ENCODE peak calls at places on chromosome 9, in five cellular contexts. F is anterior cingulate cortex; Y is GM23248; H is activated naive CD4-positive, alpha-beta T cell treated with Interleukin-2 at 50 U/mL for 16 hours; M is AG10803. B is an unnamed sample.

GRCh38 chr9:133855802-133856592 is 117.8 kb upstream of the SARDH start:
- DNase-seq in H (no peak), F (no peak), Y (no peak), M (peak; percentile 38), B (no peak)

GRCh38 chr9:19181002-19181401 is 49.5 kb upstream of the DENND4C start:
- DNase-seq in M (no peak), F (no peak), Y (no peak), H (no peak), B (no peak)

GRCh38 chr9:136665704-136666363 is 3.1 kb downstream of the EGFL7 start:
- DNase-seq in H (peak; percentile 26), F (no peak), Y (peak; percentile 36), M (no peak), B (peak; percentile 97)

GRCh38 chr9:96020822-96021615 is 145.5 kb downstream of the ERCC6L2 start:
- DNase-seq in Y (peak; percentile 55), F (no peak), M (no peak), H (peak; percentile 61), B (peak; percentile 92)

GRCh38 chr9:121222524-121223171 is 21.0 kb upstream of the RAB14 start:
- DNase-seq in Y (peak; percentile 84), M (peak; percentile 59), H (no peak), F (no peak), B (no peak)

GRCh38 chr9:114117996-114118830 is 19.1 kb upstream of the KIF12 start:
- DNase-seq in F (no peak), H (no peak), M (no peak), Y (no peak), B (peak; percentile 32)

GRCh38 chr9:110081395-110081794 is 126.6 kb downstream of the C9orf152 start:
- DNase-seq in H (no peak), M (peak; percentile 78), Y (peak; percentile 68), F (no peak), B (no peak)

GRCh38 chr9:109297899-109298298 is 23.0 kb downstream of the EPB41L4B start:
- DNase-seq in F (no peak), M (peak; percentile 85), Y (peak; percentile 90), H (no peak), B (no peak)

GRCh38 chr9:133371261-133371711 is 4.6 kb downstream of the SURF4 start:
- DNase-seq in M (no peak), Y (peak; percentile 47), F (no peak), H (peak; percentile 84), B (peak; percentile 95)

GRCh38 chr9:83708515-83709158 is 879 bp upstream of the UBQLN1 start:
- DNase-seq in Y (peak; percentile 85), M (peak; percentile 64), F (peak; percentile 50), H (peak; percentile 57), B (peak; percentile 87)

GRCh38 chr9:116549061-116549664 is 137.9 kb upstream of the TRIM32 start:
- DNase-seq in H (no peak), M (peak; percentile 96), F (no peak), Y (peak; percentile 99), B (peak; percentile 96)

GRCh38 chr9:109538346-109538745 is 40.2 kb upstream of the PTPN3 start:
- DNase-seq in M (no peak), H (no peak), Y (no peak), F (no peak), B (no peak)

GRCh38 chr9:137217276-137218211 is 4.5 kb downstream of the RNF208 start:
- DNase-seq in Y (peak; percentile 67), H (no peak), M (peak; percentile 40), F (peak; percentile 32), B (no peak)

GRCh38 chr9:70574222-70574837 is 159.9 kb upstream of the KLF9 start:
- DNase-seq in F (no peak), M (peak; percentile 86), Y (peak; percentile 86), H (no peak), B (peak; percentile 50)

GRCh38 chr9:129773262-129774048 is 20.6 kb upstream of the PTGES start:
- DNase-seq in Y (peak; percentile 68), M (peak; percentile 75), H (no peak), F (no peak), B (peak; percentile 95)

GRCh38 chr9:97774657-97775056 is 77.5 kb upstream of the XPA start:
- DNase-seq in H (no peak), M (no peak), Y (no peak), F (no peak), B (no peak)

GRCh38 chr9:130785053-130785452 is 50.0 kb upstream of the ABL1 start:
- DNase-seq in Y (no peak), F (no peak), M (no peak), H (no peak), B (no peak)

GRCh38 chr9:135320943-135321342 is 158.6 kb upstream of the PPP1R26 start:
- DNase-seq in F (no peak), Y (no peak), M (no peak), H (no peak), B (peak; percentile 65)

GRCh38 chr9:14532716-14533115 is 160.5 kb downstream of the ZDHHC21 start:
- DNase-seq in F (no peak), M (no peak), H (no peak), Y (peak; percentile 39), B (peak; percentile 27)

GRCh38 chr9:27600254-27600653 is 27.0 kb upstream of the C9orf72 start:
- DNase-seq in Y (no peak), F (no peak), M (no peak), H (no peak), B (no peak)

GRCh38 chr9:38417003-38417965 is 7.0 kb downstream of the IGFBPL1 start:
- DNase-seq in M (no peak), F (no peak), H (peak; percentile 35), Y (peak; percentile 29), B (peak; percentile 80)

GRCh38 chr9:76703270-76703669 is 61.0 kb upstream of the PCA3 start:
- DNase-seq in M (no peak), H (no peak), Y (no peak), F (no peak), B (no peak)

GRCh38 chr9:105091004-105091640 is 153.3 kb upstream of the SLC44A1 start:
- DNase-seq in F (no peak), M (no peak), Y (no peak), H (no peak), B (no peak)

GRCh38 chr9:76560481-76560891 is 101.5 kb downstream of the GCNT1 start:
- DNase-seq in M (peak; percentile 80), F (no peak), H (no peak), Y (peak; percentile 70), B (no peak)

GRCh38 chr9:124841422-124841821 is 11.8 kb upstream of the WDR38 start:
- DNase-seq in F (no peak), M (no peak), Y (no peak), H (no peak), B (no peak)

GRCh38 chr9:33105939-33106338 is 29.5 kb upstream of the SMU1 start:
- DNase-seq in Y (no peak), H (no peak), M (no peak), F (no peak), B (peak; percentile 42)

GRCh38 chr9:18405240-18405639 is 68.7 kb upstream of the ADAMTSL1 start:
- DNase-seq in F (no peak), M (peak; percentile 91), H (no peak), Y (peak; percentile 77), B (peak; percentile 13)

GRCh38 chr9:8732367-8733075 is 932.9 kb upstream of the DMAC1 start:
- DNase-seq in Y (no peak), M (no peak), F (no peak), H (no peak), B (no peak)

GRCh38 chr9:132518151-132518550 is 64.3 kb upstream of the BARHL1 start:
- DNase-seq in M (no peak), F (no peak), Y (no peak), H (no peak), B (peak; percentile 68)

GRCh38 chr9:126752881-126753670 is 51.8 kb upstream of the ZBTB43 start:
- DNase-seq in F (no peak), M (no peak), H (no peak), Y (no peak), B (peak; percentile 25)

GRCh38 chr9:37144762-37145161 is 24.4 kb downstream of the ZCCHC7 start:
- DNase-seq in F (no peak), M (no peak), Y (peak; percentile 14), H (no peak), B (no peak)

GRCh38 chr9:71763752-71764332 is 4.5 kb downstream of the CEMIP2 start:
- DNase-seq in F (no peak), M (peak; percentile 86), H (no peak), Y (peak; percentile 59), B (peak; percentile 60)

GRCh38 chr9:79809931-79810330 is 238.2 kb downstream of the TLE4 start:
- DNase-seq in M (peak; percentile 79), F (no peak), Y (peak; percentile 71), H (no peak), B (peak; percentile 48)

GRCh38 chr9:109977521-109977920 is 197.5 kb downstream of the PALM2AKAP2 start:
- DNase-seq in F (no peak), H (no peak), M (no peak), Y (no peak), B (no peak)

GRCh38 chr9:127567898-127568617 is 44.0 kb upstream of the STXBP1 start:
- DNase-seq in Y (peak; percentile 72), M (no peak), H (no peak), F (no peak), B (peak; percentile 92)